ENCODE peak calls at places on chromosomes 6 and 20, in four cellular contexts. One of them, this sample, is unnamed.

GRCh38 chr6:45959534-45960195 is 56.0 kb downstream of the CLIC5 start:
- DNase-seq in H9: no peak
- DNase-seq in neuronal stem cell: no peak
- DNase-seq in IMR-90: no peak
- DNase-seq in this sample: peak

GRCh38 chr6:79656134-79656533 is 25.0 kb downstream of the SH3BGRL2 start:
- DNase-seq in neuronal stem cell: no peak
- DNase-seq in H9: no peak
- DNase-seq in IMR-90: no peak
- DNase-seq in this sample: no peak

GRCh38 chr6:129615496-129615895 is 94.5 kb downstream of the ARHGAP18 start:
- DNase-seq in neuronal stem cell: no peak
- DNase-seq in IMR-90: no peak
- DNase-seq in H9: no peak
- DNase-seq in this sample: no peak

GRCh38 chr6:45880139-45880538 is 135.5 kb downstream of the CLIC5 start:
- DNase-seq in IMR-90: no peak
- DNase-seq in neuronal stem cell: no peak
- DNase-seq in H9: no peak
- DNase-seq in this sample: peak

GRCh38 chr6:51562198-51562597 is 525.2 kb downstream of the PKHD1 start:
- DNase-seq in H9: no peak
- DNase-seq in IMR-90: no peak
- DNase-seq in neuronal stem cell: no peak
- DNase-seq in this sample: no peak

GRCh38 chr6:130307752-130308361 is 58.0 kb upstream of the TMEM200A start:
- DNase-seq in neuronal stem cell: no peak
- DNase-seq in H9: no peak
- DNase-seq in IMR-90: peak
- DNase-seq in this sample: peak

GRCh38 chr6:135195522-135195921 is 14.4 kb downstream of the MYB start:
- DNase-seq in neuronal stem cell: no peak
- DNase-seq in H9: no peak
- DNase-seq in IMR-90: no peak
- DNase-seq in this sample: no peak

GRCh38 chr6:14354919-14355572 is 237.5 kb downstream of the CD83 start:
- DNase-seq in IMR-90: peak
- DNase-seq in H9: no peak
- DNase-seq in neuronal stem cell: no peak
- DNase-seq in this sample: peak

GRCh38 chr6:36621371-36621855 is 27.3 kb downstream of the SRSF3 start:
- DNase-seq in H9: no peak
- DNase-seq in IMR-90: no peak
- DNase-seq in neuronal stem cell: no peak
- DNase-seq in this sample: no peak

GRCh38 chr6:33384581-33385020 is 7.0 kb upstream of the KIFC1 start:
- DNase-seq in IMR-90: peak
- DNase-seq in neuronal stem cell: no peak
- DNase-seq in H9: peak
- DNase-seq in this sample: peak

GRCh38 chr20:21156266-21156665 is 30.4 kb downstream of the KIZ start:
- DNase-seq in IMR-90: peak
- DNase-seq in neuronal stem cell: no peak
- DNase-seq in H9: no peak
- DNase-seq in this sample: peak

GRCh38 chr6:52330470-52330869 is 31.5 kb upstream of the PAQR8 start:
- DNase-seq in H9: no peak
- DNase-seq in neuronal stem cell: no peak
- DNase-seq in IMR-90: no peak
- DNase-seq in this sample: no peak

GRCh38 chr20:41232971-41233926 is 84.3 kb downstream of the ZHX3 start:
- DNase-seq in neuronal stem cell: no peak
- DNase-seq in H9: no peak
- DNase-seq in IMR-90: peak
- DNase-seq in this sample: peak

GRCh38 chr6:105482227-105482839 is 79.5 kb upstream of the PREP start:
- DNase-seq in IMR-90: peak
- DNase-seq in H9: no peak
- DNase-seq in neuronal stem cell: no peak
- DNase-seq in this sample: peak

GRCh38 chr6:34586327-34587040 is 30.4 kb upstream of the SPDEF start:
- DNase-seq in H9: no peak
- DNase-seq in neuronal stem cell: no peak
- DNase-seq in IMR-90: no peak
- DNase-seq in this sample: no peak

GRCh38 chr6:143742070-143742954 is 64.5 kb downstream of the PHACTR2 start:
- DNase-seq in neuronal stem cell: no peak
- DNase-seq in H9: no peak
- DNase-seq in IMR-90: no peak
- DNase-seq in this sample: no peak

GRCh38 chr6:112298816-112299281 is 44.5 kb upstream of the LAMA4 start:
- DNase-seq in H9: no peak
- DNase-seq in neuronal stem cell: no peak
- DNase-seq in IMR-90: peak
- DNase-seq in this sample: peak

GRCh38 chr6:155795173-155795796 is 339.6 kb upstream of the NOX3 start:
- DNase-seq in neuronal stem cell: no peak
- DNase-seq in H9: no peak
- DNase-seq in IMR-90: no peak
- DNase-seq in this sample: no peak

GRCh38 chr6:27562027-27562410 is 89.1 kb upstream of the ZNF184 start:
- DNase-seq in IMR-90: no peak
- DNase-seq in neuronal stem cell: no peak
- DNase-seq in H9: no peak
- DNase-seq in this sample: no peak

GRCh38 chr20:53738945-53739798 is 145.5 kb upstream of the ZNF217 start:
- DNase-seq in neuronal stem cell: no peak
- DNase-seq in H9: no peak
- DNase-seq in IMR-90: no peak
- DNase-seq in this sample: peak

DNA sequence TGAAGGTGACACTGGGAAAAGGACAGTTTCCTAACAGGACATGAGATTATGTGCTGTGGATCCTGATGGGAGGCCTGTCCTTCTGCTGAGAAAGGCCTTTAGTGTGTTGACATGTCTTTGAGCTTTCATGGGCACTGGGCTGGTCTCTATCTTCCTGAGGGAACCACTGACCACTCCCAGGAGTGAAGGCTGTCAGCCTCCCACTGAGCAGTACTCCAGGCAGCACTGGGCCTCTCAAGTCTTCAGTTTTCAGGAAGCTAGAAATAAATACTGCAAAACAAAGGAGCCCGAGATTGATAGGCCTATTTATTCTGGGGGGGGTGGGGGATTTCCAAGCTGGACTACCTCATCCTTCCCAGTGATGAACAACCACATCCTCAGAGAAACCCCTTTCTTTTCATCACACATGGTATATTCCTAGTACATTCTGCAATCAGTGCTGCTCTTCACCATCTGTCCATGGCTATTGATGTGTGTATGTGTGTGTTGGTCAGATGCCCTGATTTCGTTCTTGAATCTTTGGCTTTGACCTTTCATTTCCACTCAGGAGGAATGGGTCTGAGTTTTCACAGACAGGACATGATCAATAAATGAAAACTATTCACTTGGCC is 180.9 kb upstream of the SPTLC3 start:
- DNase-seq in neuronal stem cell: no peak
- DNase-seq in H9: no peak
- DNase-seq in IMR-90: no peak
- DNase-seq in this sample: peak
- H4K91ac ChIP-seq in neuronal stem cell: no peak
- H4K91ac ChIP-seq in H9: no peak
- H4K91ac ChIP-seq in IMR-90: no peak
- H4K91ac ChIP-seq in this sample: no peak

DNA sequence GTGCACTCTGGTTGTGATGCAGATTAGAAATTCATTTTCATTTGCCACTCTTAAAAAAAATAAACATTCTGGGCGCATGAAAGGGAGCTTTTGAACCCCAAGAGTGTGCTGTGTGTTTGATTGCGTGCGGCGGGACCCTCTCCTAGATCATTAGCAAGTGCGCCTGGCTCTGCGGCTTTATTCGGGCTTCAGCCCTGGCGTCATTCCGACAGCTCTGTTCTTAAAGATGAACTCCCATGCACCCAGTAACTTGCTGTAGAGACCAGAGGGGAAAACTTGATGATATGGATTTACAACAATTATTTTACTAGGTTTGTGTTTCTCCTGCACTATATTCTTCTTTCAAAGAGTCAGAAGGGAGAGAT is 48.9 kb upstream of the ARMC2 start:
- DNase-seq in H9: no peak
- DNase-seq in neuronal stem cell: no peak
- DNase-seq in IMR-90: no peak
- DNase-seq in this sample: no peak
- H4K91ac ChIP-seq in H9: no peak
- H4K91ac ChIP-seq in neuronal stem cell: no peak
- H4K91ac ChIP-seq in IMR-90: no peak
- H4K91ac ChIP-seq in this sample: no peak

DNA sequence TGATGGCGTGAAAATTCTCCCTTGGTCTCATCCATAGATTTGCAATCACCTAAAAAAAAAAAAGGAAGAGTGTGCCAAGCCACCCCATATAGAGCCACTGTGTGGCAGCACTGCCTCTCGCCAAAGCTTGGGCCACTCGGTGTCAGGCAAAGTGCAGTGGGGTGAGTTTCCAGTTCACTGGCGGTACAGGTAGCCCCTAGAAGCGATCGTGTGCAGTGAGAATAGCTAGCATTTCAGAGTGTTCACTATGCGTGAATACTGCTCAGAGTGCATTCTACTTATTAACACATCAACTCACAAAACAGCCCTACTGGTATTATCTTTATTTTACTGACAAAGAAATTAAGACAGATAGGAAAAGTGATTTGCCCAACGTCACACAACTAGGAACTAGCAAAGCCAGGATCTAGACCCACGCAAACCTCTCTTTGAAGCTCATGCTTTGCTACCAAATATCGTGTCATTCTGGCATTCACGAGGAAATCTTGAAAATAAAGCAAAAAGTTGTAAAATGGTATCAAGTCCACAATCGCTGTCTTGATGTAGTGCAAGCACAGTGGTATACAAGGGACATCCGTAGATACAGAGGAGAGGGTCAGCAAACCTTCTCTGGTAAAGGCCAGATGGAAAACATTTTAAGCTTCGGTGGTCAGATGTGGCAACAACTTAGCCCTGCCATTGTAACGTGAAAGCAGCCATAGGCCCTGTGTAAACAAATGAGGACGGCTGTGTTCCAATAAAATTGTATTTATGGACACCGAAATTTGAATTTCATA is 10.4 kb upstream of the GCNT2 start:
- DNase-seq in H9: peak
- DNase-seq in IMR-90: peak
- DNase-seq in neuronal stem cell: peak
- DNase-seq in this sample: peak
- H4K91ac ChIP-seq in H9: no peak
- H4K91ac ChIP-seq in IMR-90: no peak
- H4K91ac ChIP-seq in neuronal stem cell: no peak
- H4K91ac ChIP-seq in this sample: no peak

GRCh38 chr6:90144396-90144795 is 152.2 kb downstream of the BACH2 start:
- DNase-seq in IMR-90: no peak
- DNase-seq in neuronal stem cell: no peak
- DNase-seq in H9: no peak
- DNase-seq in this sample: no peak
- H4K91ac ChIP-seq in IMR-90: no peak
- H4K91ac ChIP-seq in neuronal stem cell: no peak
- H4K91ac ChIP-seq in H9: no peak
- H4K91ac ChIP-seq in this sample: no peak

GRCh38 chr20:43667341-43668132 is 623 bp downstream of the MYBL2 start:
- DNase-seq in IMR-90: no peak
- DNase-seq in neuronal stem cell: peak
- DNase-seq in H9: peak
- DNase-seq in this sample: peak
- H4K91ac ChIP-seq in IMR-90: no peak
- H4K91ac ChIP-seq in neuronal stem cell: no peak
- H4K91ac ChIP-seq in H9: no peak
- H4K91ac ChIP-seq in this sample: no peak

DNA sequence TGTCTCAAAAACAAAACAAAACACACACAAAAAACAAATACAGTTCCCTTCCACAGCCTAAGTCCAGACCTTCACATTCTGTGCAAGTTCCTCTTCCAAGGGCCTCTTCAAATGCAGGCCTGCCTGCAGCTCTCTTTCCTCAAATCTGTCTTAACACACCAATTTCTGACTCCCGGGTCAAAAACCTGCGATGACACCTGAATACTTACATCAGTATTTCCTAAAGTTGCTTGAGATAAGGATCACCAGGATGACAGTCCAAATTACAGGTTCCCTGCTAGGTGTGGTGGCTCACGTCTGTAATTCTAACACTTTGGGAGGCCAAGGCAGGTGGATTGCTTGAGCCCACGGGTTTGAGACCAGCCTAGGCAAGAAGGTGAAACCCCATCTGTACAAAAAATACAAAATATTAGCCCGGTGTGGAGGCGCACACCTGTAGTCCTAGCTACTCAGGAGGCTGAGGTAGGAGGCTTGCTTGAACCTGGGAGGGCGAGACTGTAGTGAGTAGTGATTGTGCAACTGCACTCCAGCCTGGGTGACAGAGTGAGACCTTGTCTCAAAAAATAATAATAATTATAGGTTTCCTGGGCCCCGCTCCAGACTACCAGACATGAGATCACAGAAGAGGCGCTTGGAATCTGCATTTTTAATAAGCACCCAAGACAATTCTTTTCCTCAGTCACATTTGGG is 8.8 kb upstream of the PARD6B start:
- DNase-seq in IMR-90: no peak
- DNase-seq in H9: no peak
- DNase-seq in neuronal stem cell: no peak
- DNase-seq in this sample: no peak
- H4K91ac ChIP-seq in IMR-90: no peak
- H4K91ac ChIP-seq in H9: no peak
- H4K91ac ChIP-seq in neuronal stem cell: no peak
- H4K91ac ChIP-seq in this sample: no peak